ENCODE peak calls at places on chromosome 7, in seven cellular contexts. B is AG04450, P is transverse colon, Q is right atrium auricular region, O is HCT116, S is lower lobe of right lung, N is iPS DF 6.9. G is an unnamed sample.

GRCh38 chr7:16651391-16652254 is 5.6 kb downstream of the BZW2 start:
- DNase-seq in P (no peak), O (no peak), N (no peak), Q (no peak), S (no peak), B (no peak), G (peak; percentile 81)

GRCh38 chr7:27784399-27785053 is 44.6 kb downstream of the TAX1BP1 start:
- DNase-seq in O (peak; percentile 76), Q (no peak), S (no peak), P (no peak), N (no peak), B (no peak), G (no peak)

GRCh38 chr7:99504281-99504602 is 220 bp upstream of the ZKSCAN5 start:
- DNase-seq in N (peak; percentile 94), P (no peak), O (peak; percentile 93), S (no peak), B (no peak), Q (no peak), G (peak; percentile 83)

GRCh38 chr7:73423519-73424485 is 9.8 kb upstream of the FZD9 start:
- DNase-seq in S (no peak), B (no peak), O (no peak), P (no peak), N (no peak), Q (no peak), G (no peak)

GRCh38 chr7:85186083-85186520 is 754 bp downstream of the SEMA3D start:
- DNase-seq in P (peak; percentile 8), N (no peak), S (no peak), O (no peak), Q (peak; percentile 59), B (no peak), G (no peak)

GRCh38 chr7:66952343-66953043 is 31.5 kb downstream of the TMEM248 start:
- DNase-seq in Q (no peak), O (peak; percentile 52), P (peak; percentile 26), S (no peak), N (no peak), B (no peak), G (no peak)

GRCh38 chr7:102404005-102404861 is 8.1 kb downstream of the PRKRIP1 start:
- DNase-seq in S (peak; percentile 57), N (no peak), O (peak; percentile 35), P (peak; percentile 28), B (no peak), Q (no peak), G (no peak)

GRCh38 chr7:30923774-30924413 is 12.2 kb downstream of the AQP1 start:
- DNase-seq in P (peak; percentile 3), B (no peak), Q (no peak), O (no peak), N (no peak), S (peak; percentile 25), G (no peak)

GRCh38 chr7:131424219-131424822 is 96.6 kb downstream of the MKLN1 start:
- DNase-seq in O (peak; percentile 12), B (peak; percentile 7), P (no peak), N (no peak), Q (no peak), S (no peak), G (peak; percentile 66)

DNA sequence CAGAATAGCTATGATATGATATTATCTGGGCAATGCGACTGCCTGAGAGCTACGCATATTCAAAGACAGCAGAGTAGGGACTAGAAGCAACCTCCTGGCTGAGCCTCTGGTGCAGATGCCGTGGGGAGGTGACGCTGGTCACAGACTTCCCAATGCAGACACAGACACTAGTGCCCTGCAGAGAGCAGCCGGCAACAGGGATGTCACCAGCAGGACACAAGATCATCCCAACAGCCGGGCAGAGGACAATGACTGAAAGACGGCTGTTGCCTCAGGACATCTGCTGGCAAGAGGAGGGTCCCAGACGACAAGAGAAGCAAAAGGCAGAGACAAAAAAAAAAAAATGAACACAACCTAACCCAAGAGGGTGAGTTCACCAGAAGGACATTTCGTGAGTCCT is 104.6 kb downstream of the CALN1 start:
- DNase-seq in O (no peak), Q (no peak), B (no peak), N (no peak), P (no peak), S (no peak), G (no peak)
- H3K4me3 ChIP-seq in O (no peak overlapping the region), Q (no peak overlapping the region), B (no peak overlapping the region), N (no peak overlapping the region), P (no peak overlapping the region), S (no peak overlapping the region), G (no peak overlapping the region)

GRCh38 chr7:44629825-44630580 is 23.6 kb downstream of the OGDH start:
- DNase-seq in N (no peak), S (no peak), O (no peak), Q (no peak), P (no peak), B (no peak), G (no peak)
- H3K27ac ChIP-seq in N (no peak overlapping the region), S (peak overlapping the region; percentile 67), O (no peak overlapping the region), Q (peak overlapping the region; percentile 39), P (peak overlapping the region; percentile 81), B (no peak overlapping the region), G (peak overlapping the region; percentile 86)

GRCh38 chr7:157234271-157234670 is 95.5 kb downstream of the UBE3C start:
- DNase-seq in Q (no peak), B (no peak), S (no peak), N (no peak), O (no peak), P (no peak), G (no peak)
- H3K4me3 ChIP-seq in Q (no peak overlapping the region), B (no peak overlapping the region), S (no peak overlapping the region), N (no peak overlapping the region), O (no peak overlapping the region), P (no peak overlapping the region), G (no peak overlapping the region)

GRCh38 chr7:157406971-157407370 is 70.2 kb downstream of the DNAJB6 start:
- DNase-seq in B (no peak), N (no peak), Q (no peak), O (no peak), S (no peak), P (no peak), G (no peak)

GRCh38 chr7:157409753-157410727 is 73.2 kb downstream of the DNAJB6 start:
- DNase-seq in P (no peak), S (peak; percentile 42), B (no peak), N (no peak), O (no peak), Q (no peak), G (no peak)

GRCh38 chr7:157407512-157408257 is 70.9 kb downstream of the DNAJB6 start:
- DNase-seq in S (no peak), Q (no peak), N (no peak), B (no peak), P (no peak), O (no peak), G (no peak)

GRCh38 chr7:157409149-157409752 is 72.4 kb downstream of the DNAJB6 start:
- DNase-seq in Q (no peak), N (no peak), B (no peak), P (no peak), O (no peak), S (no peak), G (no peak)

GRCh38 chr7:157408258-157409101 is 71.7 kb downstream of the DNAJB6 start:
- DNase-seq in P (no peak), O (no peak), N (no peak), S (no peak), Q (no peak), B (no peak), G (no peak)
- H3K27ac ChIP-seq in P (no peak overlapping the region), O (no peak overlapping the region), N (no peak overlapping the region), S (no peak overlapping the region), Q (no peak overlapping the region), B (no peak overlapping the region), G (no peak overlapping the region)

GRCh38 chr7:151366872-151367207 is 25.2 kb downstream of the NUB1 start:
- DNase-seq in Q (no peak), O (no peak), S (no peak), P (no peak), B (peak; percentile 80), N (no peak), G (no peak)
- H3K4me3 ChIP-seq in Q (no peak overlapping the region), O (no peak overlapping the region), S (no peak overlapping the region), P (no peak overlapping the region), B (no peak overlapping the region), N (no peak overlapping the region), G (no peak overlapping the region)